ENCODE peak calls at places on chromosomes 2 and 18, in four cellular contexts. One of them, this sample, is unnamed.

GRCh38 chr18:47118986-47119385 is 31.3 kb downstream of the HDHD2 start:
- DNase-seq in Peyer's patch: no peak
- DNase-seq in epithelial cell of esophagus: peak
- DNase-seq in progenitor cell of endocrine pancreas: no peak
- DNase-seq in this sample: no peak

GRCh38 chr2:74025971-74026612 is 41.4 kb downstream of the TET3 start:
- DNase-seq in progenitor cell of endocrine pancreas: no peak
- DNase-seq in Peyer's patch: peak
- DNase-seq in epithelial cell of esophagus: peak
- DNase-seq in this sample: no peak

GRCh38 chr2:223221120-223221859 is 169.3 kb downstream of the KCNE4 start:
- DNase-seq in epithelial cell of esophagus: no peak
- DNase-seq in progenitor cell of endocrine pancreas: no peak
- DNase-seq in Peyer's patch: no peak
- DNase-seq in this sample: no peak

GRCh38 chr18:45724591-45724990 is 610 bp downstream of the SLC14A1 start:
- DNase-seq in progenitor cell of endocrine pancreas: no peak
- DNase-seq in Peyer's patch: no peak
- DNase-seq in epithelial cell of esophagus: no peak
- DNase-seq in this sample: no peak

GRCh38 chr2:28449489-28450395 is 46.1 kb upstream of the PLB1 start:
- DNase-seq in epithelial cell of esophagus: peak
- DNase-seq in Peyer's patch: no peak
- DNase-seq in progenitor cell of endocrine pancreas: no peak
- DNase-seq in this sample: no peak

GRCh38 chr2:179524940-179525339 is 260.3 kb upstream of the SESTD1 start:
- DNase-seq in epithelial cell of esophagus: no peak
- DNase-seq in progenitor cell of endocrine pancreas: no peak
- DNase-seq in Peyer's patch: no peak
- DNase-seq in this sample: no peak

GRCh38 chr2:118635891-118636290 is 211.6 kb downstream of the EN1 start:
- DNase-seq in progenitor cell of endocrine pancreas: no peak
- DNase-seq in epithelial cell of esophagus: no peak
- DNase-seq in Peyer's patch: no peak
- DNase-seq in this sample: no peak

GRCh38 chr2:88080545-88080944 is 12.9 kb downstream of the SMYD1 start:
- DNase-seq in epithelial cell of esophagus: peak
- DNase-seq in progenitor cell of endocrine pancreas: no peak
- DNase-seq in Peyer's patch: no peak
- DNase-seq in this sample: no peak

GRCh38 chr2:85133751-85134254 is 611 bp downstream of the TCF7L1 start:
- DNase-seq in epithelial cell of esophagus: peak
- DNase-seq in Peyer's patch: peak
- DNase-seq in progenitor cell of endocrine pancreas: peak
- DNase-seq in this sample: peak

GRCh38 chr2:239832101-239832994 is 192.8 kb downstream of the NDUFA10 start:
- DNase-seq in progenitor cell of endocrine pancreas: peak
- DNase-seq in epithelial cell of esophagus: no peak
- DNase-seq in Peyer's patch: peak
- DNase-seq in this sample: no peak

GRCh38 chr2:239834143-239834542 is 191.0 kb downstream of the NDUFA10 start:
- DNase-seq in Peyer's patch: peak
- DNase-seq in epithelial cell of esophagus: no peak
- DNase-seq in progenitor cell of endocrine pancreas: peak
- DNase-seq in this sample: no peak

GRCh38 chr2:239832995-239833727 is 192.0 kb downstream of the NDUFA10 start:
- DNase-seq in Peyer's patch: peak
- DNase-seq in progenitor cell of endocrine pancreas: peak
- DNase-seq in epithelial cell of esophagus: no peak
- DNase-seq in this sample: no peak

GRCh38 chr2:239835056-239835455 is 190.1 kb downstream of the NDUFA10 start:
- DNase-seq in Peyer's patch: peak
- DNase-seq in progenitor cell of endocrine pancreas: no peak
- DNase-seq in epithelial cell of esophagus: no peak
- DNase-seq in this sample: no peak

DNA sequence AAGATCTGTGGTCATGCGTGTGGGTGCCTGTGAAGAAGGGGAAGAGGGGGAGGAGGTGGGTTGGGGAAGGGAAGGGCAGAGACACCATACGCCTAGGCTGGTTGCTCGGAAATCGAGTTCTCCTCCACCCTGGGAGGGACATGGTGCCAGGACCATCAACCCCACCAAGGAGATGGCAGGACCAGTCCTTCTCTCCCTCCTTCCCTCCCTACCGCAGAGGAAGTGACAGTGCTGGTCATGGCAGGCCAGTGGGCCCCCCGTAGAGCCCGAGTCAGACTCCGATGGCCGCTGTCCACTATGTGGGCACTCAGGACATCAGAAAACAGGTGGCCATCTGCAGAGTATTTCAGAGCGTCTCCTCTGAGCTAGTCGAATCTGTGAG is 191.4 kb downstream of the NDUFA10 start:
- DNase-seq in progenitor cell of endocrine pancreas: peak
- DNase-seq in Peyer's patch: peak
- DNase-seq in epithelial cell of esophagus: no peak
- DNase-seq in this sample: no peak
- TF ChIP-seq CTCF in progenitor cell of endocrine pancreas: no peak
- TF ChIP-seq CTCF in Peyer's patch: no peak
- TF ChIP-seq CTCF in epithelial cell of esophagus: no peak
- TF ChIP-seq CTCF in this sample: no peak

GRCh38 chr2:34353498-34354113 is 754.5 kb upstream of the FAM98A start:
- DNase-seq in Peyer's patch: no peak
- DNase-seq in progenitor cell of endocrine pancreas: no peak
- DNase-seq in epithelial cell of esophagus: no peak
- DNase-seq in this sample: no peak
- TF ChIP-seq CTCF in Peyer's patch: no peak
- TF ChIP-seq CTCF in progenitor cell of endocrine pancreas: peak
- TF ChIP-seq CTCF in epithelial cell of esophagus: no peak
- TF ChIP-seq CTCF in this sample: no peak

DNA sequence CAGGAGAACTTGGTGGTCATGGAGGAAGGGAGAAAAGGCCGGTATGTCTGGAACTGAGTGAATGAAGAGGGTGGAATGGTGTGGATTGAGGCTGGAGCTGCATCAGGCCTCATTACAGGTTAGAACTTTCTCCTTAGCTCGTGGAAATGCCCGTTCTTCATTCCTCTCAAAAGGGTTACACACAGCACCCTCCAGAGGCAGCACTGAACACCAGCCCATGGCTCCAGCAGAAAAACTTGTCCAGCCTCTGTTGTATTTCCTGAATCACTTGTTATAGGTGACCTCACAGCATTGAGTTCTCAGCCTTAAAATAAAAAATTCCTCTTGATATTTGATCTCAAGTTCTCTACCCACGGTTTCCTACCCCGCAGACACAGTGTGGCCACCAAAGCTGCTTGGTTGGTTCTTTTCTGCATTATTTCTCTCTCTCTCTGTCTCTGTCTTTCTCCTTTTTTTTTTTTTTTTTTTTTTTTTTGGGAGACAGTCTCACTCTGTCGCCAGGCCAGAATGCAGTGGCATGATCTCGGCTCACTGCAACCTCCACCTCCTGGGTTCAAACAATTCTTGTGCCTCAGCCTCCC is 89.6 kb downstream of the ITGB1BP1 start:
- DNase-seq in progenitor cell of endocrine pancreas: no peak
- DNase-seq in epithelial cell of esophagus: peak
- DNase-seq in Peyer's patch: peak
- DNase-seq in this sample: peak
- TF ChIP-seq CTCF in progenitor cell of endocrine pancreas: peak
- TF ChIP-seq CTCF in epithelial cell of esophagus: peak
- TF ChIP-seq CTCF in Peyer's patch: peak
- TF ChIP-seq CTCF in this sample: peak

GRCh38 chr2:64565949-64566705 is 42.0 kb downstream of the AFTPH start:
- DNase-seq in Peyer's patch: no peak
- DNase-seq in progenitor cell of endocrine pancreas: no peak
- DNase-seq in epithelial cell of esophagus: peak
- DNase-seq in this sample: no peak

GRCh38 chr2:64565358-64565757 is 41.2 kb downstream of the AFTPH start:
- DNase-seq in epithelial cell of esophagus: no peak
- DNase-seq in Peyer's patch: no peak
- DNase-seq in progenitor cell of endocrine pancreas: no peak
- DNase-seq in this sample: no peak

GRCh38 chr2:64567473-64567872 is 43.3 kb downstream of the AFTPH start:
- DNase-seq in epithelial cell of esophagus: no peak
- DNase-seq in progenitor cell of endocrine pancreas: no peak
- DNase-seq in Peyer's patch: no peak
- DNase-seq in this sample: no peak

GRCh38 chr2:64562148-64562784 is 38.1 kb downstream of the AFTPH start:
- DNase-seq in Peyer's patch: no peak
- DNase-seq in epithelial cell of esophagus: peak
- DNase-seq in progenitor cell of endocrine pancreas: no peak
- DNase-seq in this sample: no peak

DNA sequence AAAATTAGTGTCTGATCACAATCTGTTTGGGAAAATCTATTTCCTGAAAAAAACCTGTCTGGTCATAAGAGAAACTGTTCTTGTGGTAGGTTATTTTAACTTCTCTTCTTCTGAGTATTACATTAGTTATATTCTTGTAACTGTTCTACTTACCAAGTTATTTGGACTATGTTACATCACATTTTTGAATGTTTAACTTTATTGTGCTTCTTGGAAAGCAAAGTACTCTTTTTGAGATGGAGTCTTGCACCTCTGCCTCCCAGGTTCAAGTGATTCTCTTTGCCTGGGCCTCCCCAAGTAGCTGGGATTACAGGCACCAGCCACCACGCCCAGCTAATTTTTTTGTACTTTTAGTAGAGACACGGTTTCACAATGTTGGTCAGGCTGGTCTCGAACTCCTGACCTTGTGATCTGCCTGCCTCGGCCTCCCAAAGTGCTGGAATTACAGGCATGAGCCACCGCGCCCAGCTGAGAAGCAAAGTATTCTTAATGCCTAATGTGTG is 39.4 kb downstream of the AFTPH start:
- DNase-seq in progenitor cell of endocrine pancreas: no peak
- DNase-seq in epithelial cell of esophagus: no peak
- DNase-seq in Peyer's patch: no peak
- DNase-seq in this sample: no peak
- TF ChIP-seq CTCF in progenitor cell of endocrine pancreas: no peak
- TF ChIP-seq CTCF in epithelial cell of esophagus: no peak
- TF ChIP-seq CTCF in Peyer's patch: no peak
- TF ChIP-seq CTCF in this sample: no peak

DNA sequence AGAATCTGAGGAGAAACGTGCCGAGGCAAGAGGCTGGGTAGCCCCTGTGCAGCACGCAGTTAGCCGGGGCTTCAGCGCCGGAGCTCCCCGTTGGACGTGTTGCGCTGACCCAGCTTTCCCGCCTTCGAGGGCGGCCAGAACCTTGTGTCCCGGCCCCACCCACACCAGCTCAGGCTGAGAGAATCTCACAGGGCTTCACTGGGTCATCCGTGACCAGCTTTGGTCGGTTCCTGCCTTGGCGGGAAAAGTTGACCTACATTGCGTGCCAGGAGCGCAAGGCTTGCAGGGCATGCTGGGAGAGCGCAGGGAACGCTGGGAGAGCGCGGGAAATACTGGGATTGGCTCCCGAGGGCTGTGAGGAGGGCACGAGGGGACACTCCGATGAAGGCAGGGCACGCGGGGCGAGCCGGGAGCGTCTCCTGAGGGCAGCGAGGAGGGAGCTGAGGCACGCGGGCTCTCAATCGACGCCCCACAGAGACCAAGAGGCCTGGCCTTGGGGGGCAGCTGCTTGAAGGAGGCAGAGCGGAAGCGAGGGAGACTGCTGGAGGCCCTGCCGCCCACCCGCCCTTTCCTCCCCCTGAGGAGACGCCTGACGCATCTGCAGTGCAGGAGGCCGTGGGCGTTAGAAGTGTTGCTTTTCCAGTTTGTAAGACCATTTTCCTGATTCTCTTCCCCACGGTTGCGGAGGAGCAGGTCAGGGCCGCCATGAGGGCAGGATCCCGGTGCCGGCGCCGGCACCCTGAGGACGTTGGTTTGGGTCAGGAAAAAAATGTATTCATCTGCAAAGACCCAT is at the start of gene C18orf63:
- DNase-seq in Peyer's patch: no peak
- DNase-seq in epithelial cell of esophagus: no peak
- DNase-seq in progenitor cell of endocrine pancreas: no peak
- DNase-seq in this sample: no peak
- TF ChIP-seq CTCF in Peyer's patch: no peak
- TF ChIP-seq CTCF in epithelial cell of esophagus: no peak
- TF ChIP-seq CTCF in progenitor cell of endocrine pancreas: no peak
- TF ChIP-seq CTCF in this sample: no peak

GRCh38 chr2:129923265-129924141 is 56.0 kb upstream of the RAB6C start:
- DNase-seq in progenitor cell of endocrine pancreas: peak
- DNase-seq in Peyer's patch: no peak
- DNase-seq in epithelial cell of esophagus: peak
- DNase-seq in this sample: peak
- TF ChIP-seq CTCF in progenitor cell of endocrine pancreas: peak
- TF ChIP-seq CTCF in Peyer's patch: no peak
- TF ChIP-seq CTCF in epithelial cell of esophagus: peak
- TF ChIP-seq CTCF in this sample: peak

GRCh38 chr2:207528980-207529329 is 807 bp upstream of the CREB1 start:
- DNase-seq in epithelial cell of esophagus: peak
- DNase-seq in progenitor cell of endocrine pancreas: no peak
- DNase-seq in Peyer's patch: peak
- DNase-seq in this sample: no peak
- TF ChIP-seq CTCF in epithelial cell of esophagus: no peak
- TF ChIP-seq CTCF in progenitor cell of endocrine pancreas: no peak
- TF ChIP-seq CTCF in Peyer's patch: peak
- TF ChIP-seq CTCF in this sample: no peak

DNA sequence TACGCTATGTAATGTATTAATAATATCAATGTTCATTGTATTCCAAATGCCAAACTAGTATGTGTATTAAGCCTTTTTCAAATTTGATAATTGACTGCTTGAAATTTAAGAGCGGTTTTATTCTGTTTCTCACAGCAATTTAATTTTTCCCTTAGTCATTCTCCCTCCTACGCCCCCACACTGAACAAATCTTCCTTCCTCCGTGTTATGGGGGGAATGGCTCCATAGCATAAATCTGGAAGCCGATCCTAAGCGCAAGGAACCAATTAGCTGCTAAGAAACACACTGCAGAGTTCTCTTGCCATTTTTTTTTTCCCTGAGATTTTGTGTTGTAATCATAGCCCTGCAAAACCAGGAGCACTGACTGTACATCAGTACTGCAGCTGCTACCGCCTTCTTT is 263.8 kb downstream of the LRATD1 start:
- DNase-seq in Peyer's patch: no peak
- DNase-seq in epithelial cell of esophagus: no peak
- DNase-seq in progenitor cell of endocrine pancreas: no peak
- DNase-seq in this sample: no peak
- TF ChIP-seq CTCF in Peyer's patch: no peak
- TF ChIP-seq CTCF in epithelial cell of esophagus: no peak
- TF ChIP-seq CTCF in progenitor cell of endocrine pancreas: no peak
- TF ChIP-seq CTCF in this sample: no peak

GRCh38 chr18:60130289-60130688 is 230.5 kb downstream of the PMAIP1 start:
- DNase-seq in Peyer's patch: no peak
- DNase-seq in epithelial cell of esophagus: no peak
- DNase-seq in progenitor cell of endocrine pancreas: no peak
- DNase-seq in this sample: no peak
- TF ChIP-seq CTCF in Peyer's patch: no peak
- TF ChIP-seq CTCF in epithelial cell of esophagus: no peak
- TF ChIP-seq CTCF in progenitor cell of endocrine pancreas: no peak
- TF ChIP-seq CTCF in this sample: no peak

This sample was measured in nephron progenitor cell.